ENCODE peak calls at places on chromosomes 1 and 21, in four cellular contexts. H is EL, T is kidney tubule cell, V is mammary epithelial cell. S is an unnamed sample.

GRCh38 chr21:21547368-21547953 is 549.3 kb downstream of the NCAM2 start:
- DNase-seq in H (peak), T (no peak), V (no peak), S (no peak)

GRCh38 chr1:175572932-175573871 is 170.2 kb downstream of the TNR start:
- DNase-seq in H (no peak), T (no peak), V (no peak), S (no peak)

GRCh38 chr1:5997316-5997715 is 5.1 kb upstream of the NPHP4 start:
- DNase-seq in H (no peak), T (no peak), V (no peak), S (no peak)

GRCh38 chr1:110160701-110161100 is 10.4 kb downstream of the SLC6A17 start:
- DNase-seq in H (no peak), T (no peak), V (no peak), S (no peak)

GRCh38 chr1:24018611-24019580 is 38.8 kb upstream of the SRSF10 start:
- DNase-seq in H (peak), T (peak), V (peak), S (peak)

GRCh38 chr1:68919070-68919469 is 422.2 kb upstream of the DEPDC1 start:
- DNase-seq in H (no peak), T (no peak), V (peak), S (peak)

GRCh38 chr1:22855668-22856606 is 116.7 kb downstream of the LACTBL1 start:
- DNase-seq in H (no peak), T (no peak), V (no peak), S (no peak)

GRCh38 chr1:183580281-183580682 is 10.0 kb downstream of the NCF2 start:
- DNase-seq in H (peak), T (peak), V (no peak), S (peak)

GRCh38 chr21:39141502-39141901 is 41.7 kb downstream of the PSMG1 start:
- DNase-seq in H (peak), T (no peak), V (no peak), S (no peak)

GRCh38 chr1:43348809-43349593 is 9.8 kb upstream of the CDC20 start:
- DNase-seq in H (peak), T (peak), V (peak), S (peak)

GRCh38 chr1:227885648-227886502 is 61.9 kb downstream of the WNT9A start:
- DNase-seq in H (peak), T (peak), V (peak), S (peak)

GRCh38 chr1:53448241-53448841 is 10.9 kb upstream of the DMRTB1 start:
- DNase-seq in H (peak), T (no peak), V (no peak), S (no peak)

GRCh38 chr21:31157756-31158155 is 119.5 kb upstream of the KRTAP19-8 start:
- DNase-seq in H (no peak), T (peak), V (no peak), S (peak)

GRCh38 chr1:231778009-231778719 is 151.6 kb downstream of the DISC1 start:
- DNase-seq in H (peak), T (peak), V (peak), S (peak)

GRCh38 chr1:233025566-233025965 is 75.2 kb downstream of the NTPCR start:
- DNase-seq in H (peak), T (peak), V (peak), S (peak)

GRCh38 chr1:77322061-77322900 is 40.5 kb downstream of the AK5 start:
- DNase-seq in H (peak), T (peak), V (peak), S (peak)

GRCh38 chr1:43312212-43312623 is 11.4 kb downstream of the TIE1 start:
- DNase-seq in H (no peak), T (no peak), V (no peak), S (no peak)

GRCh38 chr1:24870551-24871195 is 59.4 kb downstream of the RUNX3 start:
- DNase-seq in H (no peak), T (no peak), V (no peak), S (no peak)

GRCh38 chr1:206725053-206725963 is 40.6 kb downstream of the MAPKAPK2 start:
- DNase-seq in H (peak), T (peak), V (no peak), S (peak)

GRCh38 chr21:37181059-37181458 is 86.1 kb downstream of the VPS26C start:
- DNase-seq in H (no peak), T (no peak), V (no peak), S (peak)

GRCh38 chr1:179034720-179035119 is 9.0 kb downstream of the FAM20B start:
- DNase-seq in H (peak), T (peak), V (no peak), S (no peak)

GRCh38 chr1:64033667-64034215 is 169.7 kb upstream of the UBE2U start:
- DNase-seq in H (no peak), T (no peak), V (no peak), S (no peak)

GRCh38 chr1:181135462-181135781 is 46.9 kb downstream of the IER5 start:
- DNase-seq in H (peak), T (no peak), V (no peak), S (no peak)

GRCh38 chr1:47507140-47507539 is 69.3 kb downstream of the FOXD2 start:
- DNase-seq in H (no peak), T (no peak), V (no peak), S (peak)

GRCh38 chr1:172629170-172629569 is 29.7 kb upstream of the FASLG start:
- DNase-seq in H (no peak), T (no peak), V (no peak), S (no peak)